ENCODE peak calls at places on chromosome 20, in four cellular contexts. T is IMR-90, G is PC-3, P is heart left ventricle. V is an unnamed sample. For H3K4me1, the result is how much of the 10 kb centered on the place peaks cover.

GRCh38 chr20:2688041-2688591 is 4.5 kb upstream of the EBF4 start:
- DNase-seq in T (peak), G (peak), P (no peak), V (peak)

GRCh38 chr20:63402860-63403220 is 41.7 kb upstream of the CHRNA4 start:
- DNase-seq in T (no peak), G (no peak), P (no peak), V (no peak)

GRCh38 chr20:62258499-62259293 is 20.4 kb downstream of the OSBPL2 start:
- DNase-seq in T (peak), G (peak), P (no peak), V (no peak)

GRCh38 chr20:12058201-12058600 is 140.5 kb downstream of the BTBD3 start:
- DNase-seq in T (no peak), G (no peak), P (no peak), V (no peak)

GRCh38 chr20:61647741-61648140 is 395.7 kb downstream of the CDH4 start:
- DNase-seq in T (no peak), G (no peak), P (no peak), V (no peak)

GRCh38 chr20:64199395-64199794 is 35.1 kb downstream of the MYT1 start:
- DNase-seq in T (no peak), G (no peak), P (no peak), V (no peak)

GRCh38 chr20:62143976-62144825 is 632 bp downstream of the SS18L1 start:
- DNase-seq in T (peak), G (peak), P (peak), V (peak)

GRCh38 chr20:64114356-64114971 is 7.1 kb upstream of the NPBWR2 start:
- DNase-seq in T (no peak), G (no peak), P (no peak), V (peak)

GRCh38 chr20:29878281-29878741 is 1379.2 kb upstream of the DEFB115 start:
- DNase-seq in T (no peak), G (peak), P (peak), V (no peak)

GRCh38 chr20:5612476-5613291 is 137.5 kb upstream of the SHLD1 start:
- DNase-seq in T (peak), G (peak), P (no peak), V (no peak)

GRCh38 chr20:8066662-8067061 is 47.1 kb upstream of the TMX4 start:
- DNase-seq in T (no peak), G (no peak), P (no peak), V (no peak)

GRCh38 chr20:10674684-10675455 is 1.1 kb upstream of the JAG1 start:
- DNase-seq in T (peak), G (peak), P (peak), V (peak)

DNA sequence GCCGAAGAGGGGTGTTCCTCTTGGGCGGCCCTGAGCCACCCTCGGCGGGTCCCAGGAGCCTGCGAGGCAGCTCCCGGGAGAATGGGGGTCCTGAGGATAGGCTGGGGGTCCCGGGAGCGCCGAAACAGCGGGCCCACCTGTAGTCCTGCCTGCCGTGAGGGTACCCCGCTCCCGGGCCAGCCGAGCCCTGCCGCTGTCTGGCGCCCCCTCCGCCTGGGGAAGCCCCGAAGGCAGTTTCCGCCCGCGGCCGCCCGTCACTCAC is 280 bp downstream of the SPATA2 start:
- DNase-seq in T (no peak), G (no peak), P (no peak), V (no peak)
- H3K4me1 ChIP-seq in T (under half), G (under half), P (under half), V (under half)

DNA sequence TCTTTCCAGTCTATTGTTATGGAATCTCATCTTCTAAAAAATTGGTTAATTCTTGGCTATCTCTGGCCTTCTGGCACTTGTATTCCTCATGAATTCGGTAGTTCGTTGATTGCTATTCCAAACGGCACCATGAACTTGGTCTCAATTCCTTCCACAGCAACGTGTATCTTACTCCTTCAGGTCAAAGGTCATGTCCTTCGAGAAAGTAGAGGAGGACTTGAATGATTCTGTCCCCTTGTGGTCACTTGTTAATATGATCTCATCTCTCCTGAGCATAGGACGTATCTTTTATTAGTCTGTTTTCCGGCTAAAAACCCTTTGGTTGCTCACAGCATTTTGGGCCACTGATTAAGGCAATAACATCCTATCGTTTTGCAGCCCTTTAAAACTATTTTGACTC is 9.4 kb downstream of the TLDC2 start:
- DNase-seq in T (no peak), G (peak), P (no peak), V (no peak)
- TF ChIP-seq CTCF in T (peak), G (peak), P (no peak), V (no peak)

DNA sequence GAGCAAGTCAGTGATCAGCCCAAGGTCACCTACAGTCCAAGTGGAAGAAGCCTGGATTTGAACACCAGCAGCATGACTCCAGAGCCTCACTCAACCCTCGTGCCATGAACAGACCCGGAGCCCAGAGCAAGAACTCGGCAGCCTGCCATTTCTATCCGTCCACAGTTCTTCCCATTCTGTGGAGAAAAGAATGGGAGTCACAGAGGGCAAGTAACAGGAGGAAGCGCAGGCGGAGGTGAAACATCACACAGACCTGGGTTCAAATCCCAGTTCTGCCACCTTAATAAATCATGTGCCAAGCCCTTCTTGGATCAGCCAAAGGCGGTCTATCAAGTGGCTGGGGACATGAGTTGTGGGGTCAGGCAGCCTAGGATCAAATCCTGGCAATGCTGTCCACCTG is 4.3 kb downstream of the PREX1 start:
- DNase-seq in T (no peak), G (no peak), P (no peak), V (no peak)
- H3K4me1 ChIP-seq in T (under half), G (under half), P (under half), V (under half)

GRCh38 chr20:25000268-25000801 is 7.8 kb upstream of the APMAP start:
- DNase-seq in T (peak), G (peak), P (peak), V (peak)
- TF ChIP-seq CTCF in T (no peak), G (peak), P (no peak), V (no peak)

DNA sequence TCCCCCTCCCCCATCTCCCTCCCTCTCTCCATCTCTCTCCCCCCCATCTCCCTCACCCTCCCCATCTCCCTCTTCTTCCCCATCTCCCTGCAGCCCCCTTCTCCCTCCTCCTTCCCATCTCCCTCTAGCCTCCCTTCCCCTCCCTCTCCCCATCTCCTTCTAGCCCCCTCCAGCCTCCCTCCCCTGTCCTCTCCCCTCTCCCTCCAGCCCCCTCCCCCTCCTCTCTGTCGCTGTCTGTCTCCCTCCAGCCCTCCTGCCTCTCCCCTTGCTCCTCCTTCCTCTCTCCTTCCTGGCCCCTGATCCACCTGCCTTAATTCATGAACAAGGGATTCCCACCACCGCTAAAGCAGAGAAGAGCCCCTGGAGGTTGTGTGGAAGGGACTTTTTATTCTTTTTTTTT is 26.9 kb upstream of the CHMP4B start:
- DNase-seq in T (no peak), G (no peak), P (no peak), V (no peak)
- H3K4me1 ChIP-seq in T (under half), G (under half), P (under half), V (under half)

GRCh38 chr20:39108746-39109145 is 146.6 kb downstream of the DHX35 start:
- DNase-seq in T (peak), G (peak), P (no peak), V (no peak)

GRCh38 chr20:39111359-39112195 is 149.4 kb downstream of the DHX35 start:
- DNase-seq in T (no peak), G (no peak), P (no peak), V (no peak)

GRCh38 chr20:39110819-39111136 is 148.6 kb downstream of the DHX35 start:
- DNase-seq in T (no peak), G (no peak), P (no peak), V (no peak)

GRCh38 chr20:39109933-39110818 is 148.0 kb downstream of the DHX35 start:
- DNase-seq in T (no peak), G (no peak), P (no peak), V (no peak)

DNA sequence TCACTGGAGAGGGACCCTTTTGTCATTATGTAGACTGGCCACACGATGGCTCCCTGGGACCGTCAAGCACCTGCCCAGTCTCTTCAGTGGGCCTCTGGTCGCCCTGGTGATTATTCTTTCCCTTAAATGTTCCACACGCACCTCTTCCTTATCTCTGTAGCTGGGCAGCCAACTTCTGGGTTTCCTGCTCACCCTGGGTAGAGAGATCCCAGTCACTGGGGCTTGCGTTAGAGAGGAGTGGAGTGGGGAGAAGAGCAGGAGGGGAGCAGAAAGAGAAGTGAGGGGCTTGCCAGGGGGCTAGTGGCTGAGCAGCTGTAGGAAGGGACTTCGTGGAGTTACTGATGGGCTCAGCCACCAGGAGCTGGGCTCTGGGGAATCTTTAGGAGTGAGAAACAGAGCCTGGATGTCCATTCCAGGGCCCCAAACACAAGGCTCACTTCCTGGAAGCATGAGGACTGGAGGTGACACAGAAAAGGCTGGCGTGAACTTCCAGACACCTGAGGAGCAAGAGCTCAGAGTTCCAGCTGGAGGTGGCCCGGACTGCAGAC is 150.1 kb downstream of the DHX35 start:
- DNase-seq in T (peak), G (peak), P (peak), V (no peak)
- TF ChIP-seq CTCF in T (peak), G (peak), P (peak), V (no peak)

V was measured in ovary.